ENCODE peak calls at places on chromosomes 16 and 17, in ten cellular contexts. One of them, this sample, is unnamed.
A peak's percentile ranks its signal among the peaks of the same experiment; 100 is the strongest.

GRCh38 chr16:12002447-12003006 is 26.0 kb downstream of the SNX29 start:
- DNase-seq in breast epithelium: no peak
- DNase-seq in GM12892: no peak
- DNase-seq in endothelial cell of umbilical vein: no peak
- DNase-seq in transverse colon: no peak
- DNase-seq in sigmoid colon: no peak
- DNase-seq in upper lobe of left lung: no peak
- DNase-seq in HCT116: no peak
- DNase-seq in stomach: no peak
- DNase-seq in suprapubic skin: no peak
- DNase-seq in this sample: no peak

GRCh38 chr16:15811778-15812750 is 44.8 kb downstream of the MYH11 start:
- DNase-seq in upper lobe of left lung: no peak
- DNase-seq in breast epithelium: no peak
- DNase-seq in endothelial cell of umbilical vein: no peak
- DNase-seq in transverse colon: no peak
- DNase-seq in stomach: peak; percentile 44
- DNase-seq in HCT116: no peak
- DNase-seq in GM12892: no peak
- DNase-seq in suprapubic skin: no peak
- DNase-seq in sigmoid colon: peak; percentile 72
- DNase-seq in this sample: peak; percentile 83

GRCh38 chr16:56332464-56333079 is 92.8 kb downstream of the AMFR start:
- DNase-seq in stomach: peak; percentile 68
- DNase-seq in sigmoid colon: no peak
- DNase-seq in GM12892: no peak
- DNase-seq in transverse colon: peak; percentile 67
- DNase-seq in suprapubic skin: no peak
- DNase-seq in breast epithelium: peak; percentile 82
- DNase-seq in HCT116: peak; percentile 65
- DNase-seq in endothelial cell of umbilical vein: peak; percentile 35
- DNase-seq in upper lobe of left lung: no peak
- DNase-seq in this sample: no peak

GRCh38 chr17:31696184-31696602 is 162.9 kb downstream of the COPRS start:
- DNase-seq in HCT116: no peak
- DNase-seq in upper lobe of left lung: no peak
- DNase-seq in stomach: peak; percentile 74
- DNase-seq in breast epithelium: peak; percentile 70
- DNase-seq in transverse colon: peak; percentile 52
- DNase-seq in endothelial cell of umbilical vein: no peak
- DNase-seq in suprapubic skin: peak; percentile 94
- DNase-seq in sigmoid colon: peak; percentile 96
- DNase-seq in GM12892: no peak
- DNase-seq in this sample: peak; percentile 89

GRCh38 chr17:29246638-29247037 is at the start of gene CRYBA1:
- DNase-seq in upper lobe of left lung: no peak
- DNase-seq in breast epithelium: no peak
- DNase-seq in GM12892: no peak
- DNase-seq in suprapubic skin: no peak
- DNase-seq in sigmoid colon: no peak
- DNase-seq in endothelial cell of umbilical vein: no peak
- DNase-seq in HCT116: no peak
- DNase-seq in stomach: no peak
- DNase-seq in transverse colon: no peak
- DNase-seq in this sample: no peak

GRCh38 chr16:14301150-14302030 is 230.3 kb downstream of the MRTFB start:
- DNase-seq in endothelial cell of umbilical vein: peak; percentile 12
- DNase-seq in suprapubic skin: no peak
- DNase-seq in GM12892: no peak
- DNase-seq in breast epithelium: no peak
- DNase-seq in HCT116: no peak
- DNase-seq in upper lobe of left lung: peak; percentile 87
- DNase-seq in sigmoid colon: peak; percentile 77
- DNase-seq in stomach: peak; percentile 42
- DNase-seq in transverse colon: peak; percentile 38
- DNase-seq in this sample: no peak

GRCh38 chr17:75325827-75326586 is 36.8 kb upstream of the SLC25A19 start:
- DNase-seq in HCT116: no peak
- DNase-seq in stomach: no peak
- DNase-seq in GM12892: no peak
- DNase-seq in sigmoid colon: no peak
- DNase-seq in breast epithelium: no peak
- DNase-seq in suprapubic skin: no peak
- DNase-seq in endothelial cell of umbilical vein: peak; percentile 89
- DNase-seq in upper lobe of left lung: no peak
- DNase-seq in transverse colon: no peak
- DNase-seq in this sample: no peak

GRCh38 chr16:68934402-68934801 is 91.1 kb downstream of the TANGO6 start:
- DNase-seq in suprapubic skin: no peak
- DNase-seq in HCT116: no peak
- DNase-seq in transverse colon: no peak
- DNase-seq in stomach: no peak
- DNase-seq in GM12892: no peak
- DNase-seq in sigmoid colon: no peak
- DNase-seq in breast epithelium: no peak
- DNase-seq in endothelial cell of umbilical vein: no peak
- DNase-seq in upper lobe of left lung: no peak
- DNase-seq in this sample: no peak

GRCh38 chr16:85238233-85238647 is 126.0 kb upstream of the CIBAR2 start:
- DNase-seq in suprapubic skin: no peak
- DNase-seq in stomach: peak; percentile 33
- DNase-seq in endothelial cell of umbilical vein: peak; percentile 59
- DNase-seq in GM12892: no peak
- DNase-seq in breast epithelium: no peak
- DNase-seq in sigmoid colon: peak; percentile 93
- DNase-seq in transverse colon: peak; percentile 58
- DNase-seq in HCT116: no peak
- DNase-seq in upper lobe of left lung: peak; percentile 88
- DNase-seq in this sample: no peak

GRCh38 chr16:49592507-49593422 is 219.2 kb downstream of the C16orf78 start:
- DNase-seq in sigmoid colon: no peak
- DNase-seq in endothelial cell of umbilical vein: peak; percentile 33
- DNase-seq in HCT116: peak; percentile 12
- DNase-seq in suprapubic skin: no peak
- DNase-seq in breast epithelium: no peak
- DNase-seq in GM12892: peak; percentile 51
- DNase-seq in stomach: peak; percentile 30
- DNase-seq in transverse colon: peak; percentile 25
- DNase-seq in upper lobe of left lung: no peak
- DNase-seq in this sample: no peak

GRCh38 chr17:76826290-76827138 is 41.7 kb upstream of the MGAT5B start:
- DNase-seq in transverse colon: no peak
- DNase-seq in stomach: no peak
- DNase-seq in breast epithelium: no peak
- DNase-seq in GM12892: no peak
- DNase-seq in endothelial cell of umbilical vein: no peak
- DNase-seq in HCT116: no peak
- DNase-seq in upper lobe of left lung: peak; percentile 42
- DNase-seq in suprapubic skin: no peak
- DNase-seq in sigmoid colon: no peak
- DNase-seq in this sample: no peak

GRCh38 chr17:48611213-48611612 is 396 bp upstream of the HOXB7 start:
- DNase-seq in stomach: no peak
- DNase-seq in suprapubic skin: no peak
- DNase-seq in endothelial cell of umbilical vein: no peak
- DNase-seq in HCT116: no peak
- DNase-seq in transverse colon: no peak
- DNase-seq in breast epithelium: no peak
- DNase-seq in sigmoid colon: no peak
- DNase-seq in upper lobe of left lung: no peak
- DNase-seq in GM12892: peak; percentile 41
- DNase-seq in this sample: no peak

GRCh38 chr17:48612854-48613691 is 2.0 kb downstream of the HOXB8 start:
- DNase-seq in stomach: no peak
- DNase-seq in endothelial cell of umbilical vein: peak; percentile 67
- DNase-seq in transverse colon: peak; percentile 49
- DNase-seq in suprapubic skin: no peak
- DNase-seq in sigmoid colon: no peak
- DNase-seq in upper lobe of left lung: peak; percentile 87
- DNase-seq in HCT116: no peak
- DNase-seq in GM12892: peak; percentile 67
- DNase-seq in breast epithelium: no peak
- DNase-seq in this sample: no peak

GRCh38 chr17:48612456-48612853 is 1.6 kb upstream of the HOXB7 start:
- DNase-seq in GM12892: no peak
- DNase-seq in transverse colon: no peak
- DNase-seq in endothelial cell of umbilical vein: peak; percentile 68
- DNase-seq in breast epithelium: no peak
- DNase-seq in suprapubic skin: no peak
- DNase-seq in HCT116: no peak
- DNase-seq in sigmoid colon: no peak
- DNase-seq in stomach: no peak
- DNase-seq in upper lobe of left lung: no peak
- DNase-seq in this sample: no peak

GRCh38 chr17:48610282-48611211 is at the start of gene HOXB7:
- DNase-seq in suprapubic skin: peak; percentile 92
- DNase-seq in transverse colon: peak; percentile 88
- DNase-seq in sigmoid colon: peak; percentile 88
- DNase-seq in breast epithelium: no peak
- DNase-seq in endothelial cell of umbilical vein: peak; percentile 79
- DNase-seq in HCT116: no peak
- DNase-seq in upper lobe of left lung: peak; percentile 95
- DNase-seq in GM12892: peak; percentile 73
- DNase-seq in stomach: peak; percentile 45
- DNase-seq in this sample: no peak

GRCh38 chr17:48611681-48612455 is 1.1 kb upstream of the HOXB7 start:
- DNase-seq in stomach: no peak
- DNase-seq in HCT116: no peak
- DNase-seq in suprapubic skin: no peak
- DNase-seq in transverse colon: peak; percentile 59
- DNase-seq in breast epithelium: no peak
- DNase-seq in sigmoid colon: no peak
- DNase-seq in GM12892: no peak
- DNase-seq in upper lobe of left lung: peak; percentile 60
- DNase-seq in endothelial cell of umbilical vein: peak; percentile 39
- DNase-seq in this sample: no peak
- TF ChIP-seq POLR2A in stomach: no peak
- TF ChIP-seq POLR2A in HCT116: peak; percentile 38
- TF ChIP-seq POLR2A in suprapubic skin: no peak
- TF ChIP-seq POLR2A in transverse colon: peak; percentile 21
- TF ChIP-seq POLR2A in breast epithelium: no peak
- TF ChIP-seq POLR2A in sigmoid colon: no peak
- TF ChIP-seq POLR2A in GM12892: no peak
- TF ChIP-seq POLR2A in upper lobe of left lung: no peak
- TF ChIP-seq POLR2A in endothelial cell of umbilical vein: peak; percentile 63
- TF ChIP-seq POLR2A in this sample: no peak

GRCh38 chr16:54780266-54780665 is 150.4 kb upstream of the IRX5 start:
- DNase-seq in suprapubic skin: no peak
- DNase-seq in GM12892: no peak
- DNase-seq in transverse colon: no peak
- DNase-seq in breast epithelium: no peak
- DNase-seq in stomach: no peak
- DNase-seq in upper lobe of left lung: no peak
- DNase-seq in endothelial cell of umbilical vein: no peak
- DNase-seq in HCT116: no peak
- DNase-seq in sigmoid colon: no peak
- DNase-seq in this sample: no peak
- TF ChIP-seq POLR2AphosphoS5 in suprapubic skin: no peak
- TF ChIP-seq POLR2AphosphoS5 in GM12892: no peak
- TF ChIP-seq POLR2AphosphoS5 in transverse colon: no peak
- TF ChIP-seq POLR2AphosphoS5 in breast epithelium: no peak
- TF ChIP-seq POLR2AphosphoS5 in stomach: no peak
- TF ChIP-seq POLR2AphosphoS5 in upper lobe of left lung: no peak
- TF ChIP-seq POLR2AphosphoS5 in endothelial cell of umbilical vein: no peak
- TF ChIP-seq POLR2AphosphoS5 in HCT116: no peak
- TF ChIP-seq POLR2AphosphoS5 in sigmoid colon: no peak
- TF ChIP-seq POLR2AphosphoS5 in this sample: no peak

GRCh38 chr17:44556114-44556853 is 1.0 kb upstream of the FZD2 start:
- DNase-seq in upper lobe of left lung: no peak
- DNase-seq in sigmoid colon: peak; percentile 68
- DNase-seq in suprapubic skin: no peak
- DNase-seq in transverse colon: peak; percentile 47
- DNase-seq in HCT116: peak; percentile 19
- DNase-seq in stomach: peak; percentile 29
- DNase-seq in GM12892: peak; percentile 49
- DNase-seq in breast epithelium: no peak
- DNase-seq in endothelial cell of umbilical vein: peak; percentile 63
- DNase-seq in this sample: no peak
- TF ChIP-seq POLR2A in upper lobe of left lung: no peak
- TF ChIP-seq POLR2A in sigmoid colon: no peak
- TF ChIP-seq POLR2A in suprapubic skin: no peak
- TF ChIP-seq POLR2A in transverse colon: no peak
- TF ChIP-seq POLR2A in HCT116: no peak
- TF ChIP-seq POLR2A in stomach: no peak
- TF ChIP-seq POLR2A in GM12892: no peak
- TF ChIP-seq POLR2A in breast epithelium: no peak
- TF ChIP-seq POLR2A in endothelial cell of umbilical vein: no peak
- TF ChIP-seq POLR2A in this sample: no peak

GRCh38 chr17:81285179-81285878 is 9.8 kb downstream of the SLC38A10 start:
- DNase-seq in HCT116: no peak
- DNase-seq in sigmoid colon: peak; percentile 88
- DNase-seq in breast epithelium: no peak
- DNase-seq in upper lobe of left lung: peak; percentile 91
- DNase-seq in endothelial cell of umbilical vein: peak; percentile 64
- DNase-seq in GM12892: peak; percentile 70
- DNase-seq in stomach: peak; percentile 56
- DNase-seq in transverse colon: peak; percentile 58
- DNase-seq in suprapubic skin: peak; percentile 89
- DNase-seq in this sample: no peak
- TF ChIP-seq POLR2AphosphoS5 in HCT116: no peak
- TF ChIP-seq POLR2AphosphoS5 in sigmoid colon: peak; percentile 54
- TF ChIP-seq POLR2AphosphoS5 in breast epithelium: no peak
- TF ChIP-seq POLR2AphosphoS5 in upper lobe of left lung: peak; percentile 58
- TF ChIP-seq POLR2AphosphoS5 in endothelial cell of umbilical vein: peak; percentile 93
- TF ChIP-seq POLR2AphosphoS5 in GM12892: peak; percentile 55
- TF ChIP-seq POLR2AphosphoS5 in stomach: peak; percentile 43
- TF ChIP-seq POLR2AphosphoS5 in transverse colon: no peak
- TF ChIP-seq POLR2AphosphoS5 in suprapubic skin: no peak
- TF ChIP-seq POLR2AphosphoS5 in this sample: no peak

DNA sequence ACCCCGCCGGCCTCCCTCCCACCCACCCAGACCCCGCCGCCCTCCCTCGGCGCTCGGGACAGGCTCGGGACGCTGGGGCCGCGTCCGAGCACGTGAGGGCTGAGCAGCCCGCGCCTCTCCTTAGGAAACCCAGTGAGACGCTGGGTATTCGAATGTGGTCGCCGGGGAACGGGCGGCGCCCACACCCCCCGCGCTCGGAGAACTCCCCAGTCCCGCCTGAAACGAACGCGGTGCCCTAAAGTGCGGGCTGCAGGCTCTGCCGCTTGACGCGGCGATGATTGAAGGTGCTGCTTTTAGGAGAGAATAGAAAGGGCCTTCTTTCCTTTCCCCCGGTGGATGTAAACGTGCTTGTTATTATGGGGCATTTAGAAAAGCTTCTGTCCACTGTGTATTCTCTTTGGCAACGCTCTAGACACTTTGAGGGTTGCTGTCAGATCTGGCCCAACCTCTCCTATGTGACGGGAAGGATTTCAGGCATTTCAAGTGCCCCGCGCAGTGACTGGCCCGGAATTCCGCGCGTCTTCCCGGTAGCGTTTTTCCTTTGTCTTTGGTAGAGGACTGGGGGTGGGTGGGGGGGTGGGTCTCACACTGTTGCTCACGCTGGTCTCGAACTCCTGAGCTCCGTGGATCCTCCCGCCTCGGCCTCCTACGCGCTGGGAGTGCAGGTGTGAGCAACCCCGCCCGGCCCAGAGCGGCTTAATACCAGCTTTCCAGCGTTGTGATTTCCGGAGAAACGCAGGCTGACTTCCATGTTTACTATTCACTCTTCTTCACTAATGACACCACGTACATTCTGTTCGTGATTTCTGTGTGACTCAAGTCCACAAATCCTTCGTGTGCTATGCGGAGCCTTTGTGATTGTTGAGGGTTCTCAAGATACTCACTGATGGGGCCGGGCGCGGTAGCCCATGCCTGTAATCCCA is 21.8 kb upstream of the FOXK2 start:
- DNase-seq in breast epithelium: no peak
- DNase-seq in upper lobe of left lung: peak; percentile 89
- DNase-seq in GM12892: no peak
- DNase-seq in transverse colon: peak; percentile 45
- DNase-seq in stomach: no peak
- DNase-seq in endothelial cell of umbilical vein: peak; percentile 51
- DNase-seq in sigmoid colon: peak; percentile 80
- DNase-seq in suprapubic skin: no peak
- DNase-seq in HCT116: no peak
- DNase-seq in this sample: no peak
- TF ChIP-seq POLR2A in breast epithelium: no peak
- TF ChIP-seq POLR2A in upper lobe of left lung: no peak
- TF ChIP-seq POLR2A in GM12892: no peak
- TF ChIP-seq POLR2A in transverse colon: no peak
- TF ChIP-seq POLR2A in stomach: no peak
- TF ChIP-seq POLR2A in endothelial cell of umbilical vein: no peak
- TF ChIP-seq POLR2A in sigmoid colon: no peak
- TF ChIP-seq POLR2A in suprapubic skin: no peak
- TF ChIP-seq POLR2A in HCT116: no peak
- TF ChIP-seq POLR2A in this sample: no peak